ENCODE peak calls at places on chromosomes 12 and 14, in nine cellular contexts. W is HFFc6, F is kidney epithelial cell, H is Peyer's patch, B is MCF 10A, C is uterus, M is pancreas, E is astrocyte of the spinal cord, Y is tibial artery. O is an unnamed sample.

GRCh38 chr12:51779876-51780275 is 68.6 kb downstream of the FIGNL2 start:
- DNase-seq in W (no peak), F (no peak), H (no peak), B (no peak), C (no peak), M (no peak), E (no peak), Y (no peak), O (no peak)

GRCh38 chr12:15423629-15424028 is 101.3 kb downstream of the PTPRO start:
- DNase-seq in W (no peak), F (no peak), H (no peak), B (peak), C (no peak), M (no peak), E (peak), Y (no peak), O (no peak)

GRCh38 chr12:50641566-50641965 is 122.3 kb upstream of the ATF1 start:
- DNase-seq in W (no peak), F (no peak), H (no peak), B (no peak), C (no peak), M (peak), E (no peak), Y (no peak), O (no peak)

GRCh38 chr14:62117010-62117717 is 354.9 kb downstream of the SNAPC1 start:
- DNase-seq in W (peak), F (peak), H (peak), B (no peak), C (peak), M (peak), E (peak), Y (peak), O (peak)

GRCh38 chr12:67710582-67710981 is 62.0 kb downstream of the DYRK2 start:
- DNase-seq in W (peak), F (no peak), H (peak), B (peak), C (no peak), M (peak), E (no peak), Y (peak), O (no peak)

GRCh38 chr12:110578522-110579238 is 4.4 kb downstream of the PPTC7 start:
- DNase-seq in W (no peak), F (no peak), H (no peak), B (no peak), C (no peak), M (no peak), E (no peak), Y (no peak), O (no peak)

GRCh38 chr12:101670007-101670671 is 27.3 kb upstream of the CHPT1 start:
- DNase-seq in W (peak), F (no peak), H (peak), B (peak), C (peak), M (no peak), E (peak), Y (peak), O (no peak)

GRCh38 chr12:80364056-80364455 is 80.0 kb upstream of the PTPRQ start:
- DNase-seq in W (peak), F (no peak), H (no peak), B (no peak), C (no peak), M (no peak), E (peak), Y (no peak), O (no peak)

GRCh38 chr12:64983771-64984170 is 137.3 kb downstream of the WIF1 start:
- DNase-seq in W (no peak), F (no peak), H (no peak), B (peak), C (no peak), M (no peak), E (no peak), Y (no peak), O (no peak)

GRCh38 chr14:92456215-92457017 is 57.2 kb upstream of the RIN3 start:
- DNase-seq in W (peak), F (no peak), H (peak), B (peak), C (peak), M (no peak), E (peak), Y (peak), O (no peak)

GRCh38 chr12:124809878-124810277 is 53.8 kb downstream of the SCARB1 start:
- DNase-seq in W (peak), F (no peak), H (no peak), B (peak), C (no peak), M (no peak), E (peak), Y (no peak), O (no peak)

GRCh38 chr14:45790293-45790692 is 537.3 kb upstream of the MIS18BP1 start:
- DNase-seq in W (no peak), F (no peak), H (no peak), B (no peak), C (no peak), M (no peak), E (no peak), Y (no peak), O (no peak)

GRCh38 chr12:15823360-15824128 is 34.4 kb upstream of the EPS8 start:
- DNase-seq in W (no peak), F (no peak), H (no peak), B (peak), C (no peak), M (no peak), E (no peak), Y (no peak), O (no peak)

GRCh38 chr14:52124791-52125661 is 56.2 kb upstream of the NID2 start:
- DNase-seq in W (peak), F (no peak), H (no peak), B (peak), C (no peak), M (no peak), E (peak), Y (no peak), O (no peak)

GRCh38 chr14:60346706-60347105 is 97.7 kb downstream of the PPM1A start:
- DNase-seq in W (no peak), F (no peak), H (no peak), B (no peak), C (no peak), M (no peak), E (no peak), Y (no peak), O (no peak)

GRCh38 chr12:12070674-12071661 is at the start of gene BCL2L14:
- DNase-seq in W (no peak), F (no peak), H (peak), B (peak), C (no peak), M (no peak), E (no peak), Y (no peak), O (no peak)

GRCh38 chr12:3836641-3837040 is 36.6 kb downstream of the PARP11 start:
- DNase-seq in W (no peak), F (no peak), H (no peak), B (no peak), C (no peak), M (no peak), E (no peak), Y (no peak), O (no peak)

GRCh38 chr12:14164266-14164665 is 182.9 kb upstream of the GRIN2B start:
- DNase-seq in W (no peak), F (no peak), H (no peak), B (no peak), C (no peak), M (no peak), E (no peak), Y (no peak), O (no peak)
- TF ChIP-seq CTCF in W (no peak), F (no peak), H (no peak), B (no peak), C (no peak), M (no peak), E (no peak), Y (no peak), O (no peak)

DNA sequence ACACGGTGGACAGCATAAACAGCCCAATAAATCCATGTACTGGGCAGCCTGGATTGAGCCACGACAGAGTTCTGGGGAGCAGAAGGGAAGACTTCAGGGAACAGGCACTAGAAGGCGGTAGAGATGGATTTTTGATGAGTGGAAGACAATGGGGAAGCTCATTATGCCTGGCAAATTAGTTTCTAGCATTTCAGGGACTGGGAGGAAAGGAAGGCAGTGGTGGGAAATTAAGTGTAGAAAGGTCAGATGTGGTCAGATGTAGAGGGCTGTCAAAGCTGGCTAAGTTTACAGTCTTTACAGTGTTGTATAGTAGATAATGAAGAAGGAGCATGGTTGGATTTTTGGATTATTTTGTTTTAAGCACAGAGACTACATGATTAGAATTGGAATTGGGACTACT is 9.1 kb downstream of the EGLN3 start:
- DNase-seq in W (no peak), F (no peak), H (no peak), B (no peak), C (no peak), M (no peak), E (no peak), Y (no peak), O (no peak)
- TF ChIP-seq CTCF in W (no peak), F (no peak), H (no peak), B (no peak), C (no peak), M (no peak), E (no peak), Y (no peak), O (no peak)

GRCh38 chr14:53285806-53286205 is 132.7 kb upstream of the DDHD1 start:
- DNase-seq in W (no peak), F (no peak), H (no peak), B (peak), C (no peak), M (no peak), E (no peak), Y (no peak), O (no peak)
- TF ChIP-seq CTCF in W (no peak), F (no peak), H (no peak), B (no peak), C (no peak), M (no peak), E (no peak), Y (no peak), O (no peak)

GRCh38 chr12:7101694-7102131 is 7.3 kb downstream of the C1RL start:
- DNase-seq in W (no peak), F (no peak), H (no peak), B (no peak), C (no peak), M (no peak), E (no peak), Y (no peak), O (no peak)
- TF ChIP-seq CTCF in W (no peak), F (no peak), H (no peak), B (no peak), C (no peak), M (no peak), E (no peak), Y (no peak), O (no peak)

GRCh38 chr14:53668861-53669260 is 287.8 kb downstream of the BMP4 start:
- DNase-seq in W (no peak), F (no peak), H (no peak), B (peak), C (no peak), M (no peak), E (peak), Y (no peak), O (no peak)

DNA sequence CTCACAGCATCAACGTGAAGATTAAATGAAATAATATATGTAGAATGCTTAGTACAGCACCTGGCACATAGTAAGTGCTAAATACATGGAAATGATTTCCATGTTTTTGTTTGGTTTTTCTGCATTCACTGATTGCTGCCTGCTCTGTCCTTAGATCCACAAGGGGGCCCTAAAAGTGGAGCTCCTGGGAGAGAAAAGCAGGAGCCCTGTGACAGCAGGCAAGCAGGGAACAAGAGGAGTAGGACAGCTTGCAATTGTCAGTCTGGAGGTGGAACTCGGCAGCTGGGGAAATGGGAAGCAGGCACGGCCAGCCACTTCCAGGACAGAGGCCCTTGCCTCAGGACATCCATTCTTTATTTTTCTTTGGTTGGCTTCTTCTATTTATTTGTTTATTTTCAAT is 292.9 kb downstream of the BMP4 start:
- DNase-seq in W (peak), F (no peak), H (peak), B (peak), C (no peak), M (no peak), E (peak), Y (no peak), O (no peak)
- TF ChIP-seq CTCF in W (peak), F (peak), H (peak), B (no peak), C (no peak), M (no peak), E (peak), Y (no peak), O (no peak)

DNA sequence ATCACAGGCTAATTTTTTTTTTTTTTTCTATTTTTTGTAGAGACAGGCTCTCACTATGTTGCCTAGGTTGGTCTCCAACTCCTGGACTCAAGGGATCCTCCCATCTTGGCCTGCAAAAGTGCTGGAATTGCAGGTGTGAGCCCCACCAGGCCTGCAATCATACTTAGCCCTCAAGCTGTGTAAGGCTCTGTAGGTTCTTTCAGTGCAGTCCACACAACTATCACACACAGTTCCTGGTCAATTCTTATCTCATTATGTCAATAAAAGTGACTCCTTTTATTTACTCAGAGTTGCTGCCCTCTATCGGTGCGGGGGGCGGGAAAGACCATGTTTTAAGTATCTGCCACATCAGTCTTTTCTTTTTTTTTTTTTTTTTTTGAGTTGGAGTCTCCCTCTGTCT is 29.0 kb downstream of the SLC2A3 start:
- DNase-seq in W (no peak), F (no peak), H (peak), B (peak), C (no peak), M (no peak), E (peak), Y (no peak), O (no peak)
- TF ChIP-seq CTCF in W (peak), F (peak), H (peak), B (peak), C (no peak), M (no peak), E (peak), Y (no peak), O (no peak)